ENCODE peak calls at places on chromosomes 11 and 22, in four cellular contexts. One of them, this sample, is unnamed.

GRCh38 chr22:22042599-22043295 is 60.2 kb upstream of the TOP3B start:
- DNase-seq in GM12892: no peak
- DNase-seq in GM12891: no peak
- DNase-seq in erythroblast: no peak
- DNase-seq in this sample: no peak

GRCh38 chr11:39037611-39038010 is 2421.8 kb downstream of the LRRC4C start:
- DNase-seq in GM12892: no peak
- DNase-seq in GM12891: no peak
- DNase-seq in erythroblast: no peak
- DNase-seq in this sample: no peak

GRCh38 chr11:122305018-122305417 is 189.0 kb upstream of the BLID start:
- DNase-seq in GM12892: no peak
- DNase-seq in GM12891: no peak
- DNase-seq in erythroblast: no peak
- DNase-seq in this sample: no peak

GRCh38 chr11:22192642-22193347 is at the start of gene ANO5:
- DNase-seq in GM12892: peak; percentile 37
- DNase-seq in GM12891: peak; percentile 42
- DNase-seq in erythroblast: peak; percentile 6
- DNase-seq in this sample: no peak

GRCh38 chr22:20221421-20222340 is 46.4 kb downstream of the RTN4R start:
- DNase-seq in GM12892: no peak
- DNase-seq in GM12891: no peak
- DNase-seq in erythroblast: no peak
- DNase-seq in this sample: no peak

GRCh38 chr22:42307806-42308563 is 37.5 kb upstream of the TCF20 start:
- DNase-seq in GM12892: no peak
- DNase-seq in GM12891: no peak
- DNase-seq in erythroblast: no peak
- DNase-seq in this sample: no peak

GRCh38 chr22:50298937-50299656 is 8.3 kb downstream of the PLXNB2 start:
- DNase-seq in GM12892: no peak
- DNase-seq in GM12891: no peak
- DNase-seq in erythroblast: no peak
- DNase-seq in this sample: no peak

GRCh38 chr22:17303840-17304779 is 65.2 kb upstream of the CECR2 start:
- DNase-seq in GM12892: peak; percentile 54
- DNase-seq in GM12891: peak; percentile 47
- DNase-seq in erythroblast: no peak
- DNase-seq in this sample: no peak

GRCh38 chr22:22558071-22558971 is 744 bp downstream of the PRAME start:
- DNase-seq in GM12892: no peak
- DNase-seq in GM12891: no peak
- DNase-seq in erythroblast: no peak
- DNase-seq in this sample: no peak

GRCh38 chr11:119759324-119759723 is 30.3 kb upstream of the NECTIN1 start:
- DNase-seq in GM12892: no peak
- DNase-seq in GM12891: no peak
- DNase-seq in erythroblast: peak; percentile 50
- DNase-seq in this sample: no peak

GRCh38 chr11:36376315-36376887 is 80.3 kb downstream of the PRR5L start:
- DNase-seq in GM12892: no peak
- DNase-seq in GM12891: no peak
- DNase-seq in erythroblast: no peak
- DNase-seq in this sample: no peak
- TF ChIP-seq POLR2A in GM12892: no peak
- TF ChIP-seq POLR2A in GM12891: no peak
- TF ChIP-seq POLR2A in erythroblast: no peak
- TF ChIP-seq POLR2A in this sample: no peak

DNA sequence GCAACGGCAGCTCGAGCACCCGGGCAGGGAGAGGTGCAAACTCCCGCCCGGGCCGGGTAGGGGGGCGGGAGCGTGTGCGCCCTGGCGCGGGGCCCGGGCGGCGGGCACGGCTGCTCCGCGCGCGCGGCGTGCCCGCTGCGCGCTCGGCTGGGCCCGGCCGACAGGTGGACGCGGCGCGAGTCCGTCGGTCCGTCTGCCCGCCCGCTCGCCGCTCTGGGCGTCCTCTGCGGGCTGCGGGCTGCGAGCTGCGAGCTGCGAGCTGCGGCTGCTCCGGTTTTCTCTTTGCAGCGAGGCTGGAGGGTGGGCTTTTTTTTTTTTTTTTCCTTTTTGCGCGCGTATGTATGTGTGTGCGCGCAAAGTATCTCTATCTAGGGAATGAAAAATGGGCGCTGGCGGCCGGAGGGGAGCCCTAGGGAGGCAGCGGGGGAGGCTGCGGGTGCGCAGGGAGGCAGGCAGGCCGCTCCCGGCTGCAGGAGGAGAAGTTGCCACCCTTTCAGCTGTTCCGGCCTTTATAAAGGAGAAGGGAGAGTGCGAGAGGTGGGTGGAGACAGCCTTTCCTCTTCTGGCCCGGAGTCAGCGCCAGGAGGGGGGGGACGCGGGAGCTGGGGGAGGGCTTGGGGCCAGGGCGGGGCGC is at the start of gene PDGFB:
- DNase-seq in GM12892: no peak
- DNase-seq in GM12891: no peak
- DNase-seq in erythroblast: no peak
- DNase-seq in this sample: no peak
- TF ChIP-seq POLR2A in GM12892: no peak
- TF ChIP-seq POLR2A in GM12891: no peak
- TF ChIP-seq POLR2A in erythroblast: no peak
- TF ChIP-seq POLR2A in this sample: no peak

GRCh38 chr22:39242809-39243442 is 1.9 kb downstream of the PDGFB start:
- DNase-seq in GM12892: no peak
- DNase-seq in GM12891: no peak
- DNase-seq in erythroblast: no peak
- DNase-seq in this sample: no peak
- TF ChIP-seq POLR2A in GM12892: no peak
- TF ChIP-seq POLR2A in GM12891: no peak
- TF ChIP-seq POLR2A in erythroblast: no peak
- TF ChIP-seq POLR2A in this sample: no peak

DNA sequence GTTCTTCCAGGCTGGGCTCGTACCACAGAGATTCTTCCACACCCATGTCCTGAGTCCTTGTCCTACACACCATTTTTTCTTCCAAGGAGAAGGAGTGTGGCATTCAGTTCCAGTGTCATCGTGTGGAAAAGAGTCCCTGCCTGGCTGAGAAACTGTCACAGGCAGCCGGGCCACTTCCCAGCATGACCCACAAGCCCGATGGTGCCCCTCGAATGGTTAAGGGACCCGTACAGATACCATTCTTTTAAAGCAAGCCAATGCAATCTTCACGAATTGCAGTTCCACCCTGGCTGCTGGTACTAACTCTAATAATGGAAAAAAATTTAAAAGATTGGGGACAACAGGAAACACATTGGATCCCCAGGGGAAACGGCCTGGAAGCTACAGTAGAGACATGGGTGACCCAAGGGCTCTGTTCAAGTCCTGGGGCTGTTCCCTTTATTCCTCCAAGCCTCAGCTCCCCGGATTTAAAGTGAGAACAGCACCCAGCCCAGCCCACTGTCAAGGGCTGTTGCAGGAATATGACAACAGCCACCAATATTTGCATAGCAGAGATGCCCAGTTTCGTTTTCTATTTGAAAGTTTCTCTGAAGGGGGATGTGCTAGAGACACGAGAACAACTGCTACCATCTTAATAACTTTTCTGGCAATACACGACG is 80.9 kb upstream of the WNT7B start:
- DNase-seq in GM12892: peak; percentile 72
- DNase-seq in GM12891: peak; percentile 80
- DNase-seq in erythroblast: peak; percentile 32
- DNase-seq in this sample: no peak
- TF ChIP-seq POLR2A in GM12892: no peak
- TF ChIP-seq POLR2A in GM12891: no peak
- TF ChIP-seq POLR2A in erythroblast: peak; percentile 27
- TF ChIP-seq POLR2A in this sample: no peak

GRCh38 chr22:37559521-37559900 is 769 bp upstream of the CDC42EP1 start:
- DNase-seq in GM12892: no peak
- DNase-seq in GM12891: no peak
- DNase-seq in erythroblast: no peak
- DNase-seq in this sample: no peak

GRCh38 chr22:37559901-37560681 is at the start of gene CDC42EP1:
- DNase-seq in GM12892: no peak
- DNase-seq in GM12891: no peak
- DNase-seq in erythroblast: peak; percentile 39
- DNase-seq in this sample: no peak

GRCh38 chr22:37562049-37562784 is 1.9 kb downstream of the CDC42EP1 start:
- DNase-seq in GM12892: no peak
- DNase-seq in GM12891: no peak
- DNase-seq in erythroblast: no peak
- DNase-seq in this sample: no peak

GRCh38 chr22:37561209-37562048 is 1.1 kb downstream of the CDC42EP1 start:
- DNase-seq in GM12892: peak; percentile 87
- DNase-seq in GM12891: peak; percentile 89
- DNase-seq in erythroblast: peak; percentile 86
- DNase-seq in this sample: no peak

GRCh38 chr22:37560682-37561208 is 465 bp downstream of the CDC42EP1 start:
- DNase-seq in GM12892: no peak
- DNase-seq in GM12891: no peak
- DNase-seq in erythroblast: no peak
- DNase-seq in this sample: no peak
- TF ChIP-seq POLR2A in GM12892: no peak
- TF ChIP-seq POLR2A in GM12891: no peak
- TF ChIP-seq POLR2A in erythroblast: no peak
- TF ChIP-seq POLR2A in this sample: no peak

DNA sequence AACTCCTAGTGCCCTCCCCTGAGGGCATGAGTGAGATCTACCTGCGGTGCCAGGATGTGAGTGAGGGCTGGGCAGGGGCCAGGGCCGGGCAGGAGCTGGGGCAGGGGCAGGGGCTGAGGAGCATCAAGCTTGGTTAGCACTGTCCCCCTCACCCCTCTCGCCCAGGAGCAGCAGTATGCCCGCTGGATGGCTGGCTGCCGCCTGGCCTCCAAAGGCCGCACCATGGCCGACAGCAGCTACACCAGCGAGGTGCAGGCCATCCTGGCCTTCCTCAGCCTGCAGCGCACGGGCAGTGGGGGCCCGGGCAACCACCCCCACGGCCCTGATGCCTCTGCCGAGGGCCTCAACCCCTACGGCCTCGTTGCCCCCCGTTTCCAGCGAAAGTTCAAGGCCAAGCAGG is 5.7 kb downstream of the TRPT1 start:
- DNase-seq in GM12892: no peak
- DNase-seq in GM12891: no peak
- DNase-seq in erythroblast: no peak
- DNase-seq in this sample: no peak
- TF ChIP-seq POLR2A in GM12892: no peak
- TF ChIP-seq POLR2A in GM12891: no peak
- TF ChIP-seq POLR2A in erythroblast: no peak
- TF ChIP-seq POLR2A in this sample: no peak

DNA sequence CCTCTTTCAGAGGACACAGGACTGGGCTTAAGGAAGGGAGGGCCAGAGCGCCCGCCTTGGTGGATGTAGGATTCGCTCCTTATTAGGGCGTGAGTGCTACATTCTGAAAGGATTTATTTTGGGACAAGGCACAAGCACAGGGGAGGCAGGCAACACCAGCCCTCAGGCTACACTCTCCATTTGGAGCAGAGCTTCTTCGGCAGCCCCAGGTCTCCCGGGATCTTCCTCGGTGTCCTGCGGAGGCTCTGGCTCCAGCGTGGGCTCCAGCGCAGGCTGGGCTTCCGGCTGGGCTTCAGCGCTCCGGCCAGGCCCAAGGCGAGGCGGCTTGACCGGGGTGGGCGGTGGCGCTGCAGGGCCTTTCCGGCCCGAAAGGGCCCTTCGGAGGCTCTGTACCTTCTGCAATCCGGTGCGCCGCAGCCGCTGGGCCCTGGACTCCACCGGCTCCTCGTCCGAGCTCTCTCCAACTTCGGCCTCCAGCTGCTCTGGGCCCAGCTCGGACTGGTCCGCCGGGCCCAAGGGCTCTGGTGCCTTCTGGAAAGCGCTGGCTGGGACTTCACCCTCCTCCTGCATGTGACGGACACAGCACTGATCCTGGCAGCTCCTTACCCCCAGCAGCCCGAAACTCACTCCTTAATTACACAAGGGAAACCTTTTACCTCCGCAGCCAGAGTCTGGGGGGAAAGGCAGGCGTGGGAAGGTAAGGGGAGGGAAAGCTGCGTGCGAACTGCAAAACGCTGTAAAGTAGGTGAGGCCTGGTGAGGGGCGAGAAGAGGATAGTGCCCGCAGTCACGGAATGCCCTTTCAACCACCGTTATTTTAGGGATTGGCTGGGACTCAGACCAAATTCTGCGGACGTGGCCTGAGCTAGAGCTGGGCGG is 1.1 kb downstream of the CAVIN3 start:
- DNase-seq in GM12892: no peak
- DNase-seq in GM12891: no peak
- DNase-seq in erythroblast: no peak
- DNase-seq in this sample: no peak
- TF ChIP-seq POLR2A in GM12892: no peak
- TF ChIP-seq POLR2A in GM12891: no peak
- TF ChIP-seq POLR2A in erythroblast: no peak
- TF ChIP-seq POLR2A in this sample: no peak

GRCh38 chr11:110429614-110430266 is at the start of gene FDX1:
- DNase-seq in GM12892: peak; percentile 58
- DNase-seq in GM12891: peak; percentile 63
- DNase-seq in erythroblast: peak; percentile 90
- DNase-seq in this sample: no peak
- TF ChIP-seq POLR2A in GM12892: peak; percentile 69
- TF ChIP-seq POLR2A in GM12891: no peak
- TF ChIP-seq POLR2A in erythroblast: peak; percentile 20
- TF ChIP-seq POLR2A in this sample: peak; percentile 23

GRCh38 chr11:72234920-72235319 is 9.1 kb downstream of the PHOX2A start:
- DNase-seq in GM12892: no peak
- DNase-seq in GM12891: no peak
- DNase-seq in erythroblast: no peak
- DNase-seq in this sample: no peak
- TF ChIP-seq POLR2A in GM12892: no peak
- TF ChIP-seq POLR2A in GM12891: no peak
- TF ChIP-seq POLR2A in erythroblast: no peak
- TF ChIP-seq POLR2A in this sample: no peak